ENCODE peak calls at places on chromosomes 16 and 17, in six cellular contexts. One of them, this sample, is unnamed. For H3K9me3, the result is how much of the 10 kb centered on the place peaks cover.

GRCh38 chr17:38702900-38703741 is 2.0 kb upstream of the MLLT6 start:
- DNase-seq in H1: no peak
- DNase-seq in HepG2: no peak
- DNase-seq in A549: no peak
- DNase-seq in esophagus muscularis mucosa: no peak
- DNase-seq in tibial nerve: no peak
- DNase-seq in this sample: peak

GRCh38 chr16:29107299-29107698 is 122.4 kb downstream of the LAT start:
- DNase-seq in H1: peak
- DNase-seq in HepG2: no peak
- DNase-seq in A549: no peak
- DNase-seq in esophagus muscularis mucosa: no peak
- DNase-seq in tibial nerve: no peak
- DNase-seq in this sample: peak

GRCh38 chr16:20747030-20747816 is 5.6 kb upstream of the THUMPD1 start:
- DNase-seq in H1: no peak
- DNase-seq in HepG2: peak
- DNase-seq in A549: no peak
- DNase-seq in esophagus muscularis mucosa: peak
- DNase-seq in tibial nerve: no peak
- DNase-seq in this sample: no peak

GRCh38 chr17:32111141-32111771 is 31.0 kb upstream of the RHOT1 start:
- DNase-seq in H1: peak
- DNase-seq in HepG2: peak
- DNase-seq in A549: no peak
- DNase-seq in esophagus muscularis mucosa: no peak
- DNase-seq in tibial nerve: peak
- DNase-seq in this sample: peak

GRCh38 chr17:65794572-65794971 is 233.1 kb upstream of the AXIN2 start:
- DNase-seq in H1: no peak
- DNase-seq in HepG2: peak
- DNase-seq in A549: peak
- DNase-seq in esophagus muscularis mucosa: no peak
- DNase-seq in tibial nerve: no peak
- DNase-seq in this sample: no peak

GRCh38 chr17:47742319-47743181 is 9.5 kb downstream of the TBX21 start:
- DNase-seq in H1: peak
- DNase-seq in HepG2: peak
- DNase-seq in A549: no peak
- DNase-seq in esophagus muscularis mucosa: no peak
- DNase-seq in tibial nerve: no peak
- DNase-seq in this sample: no peak

GRCh38 chr16:88967800-88968588 is 9.0 kb downstream of the CBFA2T3 start:
- DNase-seq in H1: no peak
- DNase-seq in HepG2: no peak
- DNase-seq in A549: no peak
- DNase-seq in esophagus muscularis mucosa: no peak
- DNase-seq in tibial nerve: no peak
- DNase-seq in this sample: peak

GRCh38 chr17:63854709-63855108 is 12.2 kb upstream of the SMARCD2 start:
- DNase-seq in H1: no peak
- DNase-seq in HepG2: peak
- DNase-seq in A549: no peak
- DNase-seq in esophagus muscularis mucosa: no peak
- DNase-seq in tibial nerve: no peak
- DNase-seq in this sample: no peak

GRCh38 chr17:8096541-8096940 is 9.0 kb upstream of the ALOX12B start:
- DNase-seq in H1: no peak
- DNase-seq in HepG2: no peak
- DNase-seq in A549: no peak
- DNase-seq in esophagus muscularis mucosa: no peak
- DNase-seq in tibial nerve: no peak
- DNase-seq in this sample: no peak

DNA sequence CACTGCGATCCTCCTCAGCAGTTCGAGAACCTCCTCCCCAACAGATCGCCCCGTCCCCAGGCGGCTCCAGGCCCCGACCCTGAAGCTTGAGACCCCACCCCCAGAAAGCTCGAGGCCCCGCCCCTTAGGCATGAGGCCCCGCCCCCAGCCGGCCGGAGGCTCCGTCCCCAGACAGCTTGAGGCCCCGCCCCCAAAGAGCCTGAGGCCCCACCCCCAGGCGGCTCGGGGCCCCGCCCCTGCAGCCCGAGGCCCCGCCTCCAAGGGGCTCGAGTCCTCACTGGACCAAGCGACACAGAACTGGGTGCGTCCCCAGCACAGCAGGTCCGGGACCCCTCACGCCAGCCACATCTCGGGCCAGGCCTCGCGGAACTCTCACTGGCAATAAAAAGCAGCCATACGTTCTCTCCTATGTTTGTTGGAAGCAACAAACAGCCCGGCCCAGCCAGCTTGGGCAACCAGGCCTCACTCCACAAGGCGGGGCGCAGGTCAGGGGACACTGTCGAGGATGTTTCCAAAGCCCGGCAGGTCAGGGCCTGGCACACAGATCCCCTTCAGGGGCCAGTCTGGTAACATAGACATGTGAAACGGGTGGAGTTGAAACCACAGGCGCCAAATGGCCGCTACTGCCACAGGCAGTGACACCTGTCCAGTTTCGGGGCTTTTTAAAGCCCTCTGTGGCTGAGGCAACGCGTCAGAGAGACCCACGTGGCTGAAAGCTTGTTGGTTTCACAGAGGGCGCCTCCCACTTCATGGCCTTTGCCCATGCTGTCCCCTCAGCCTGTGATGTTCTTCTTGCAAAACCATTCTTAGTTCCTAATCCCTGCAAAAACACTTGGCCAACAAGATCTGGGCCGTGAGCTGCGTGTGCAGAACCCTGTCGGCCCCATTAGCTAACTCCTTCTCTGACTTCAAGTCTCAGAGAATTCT is 224.2 kb downstream of the PARN start:
- DNase-seq in H1: peak
- DNase-seq in HepG2: peak
- DNase-seq in A549: no peak
- DNase-seq in esophagus muscularis mucosa: no peak
- DNase-seq in tibial nerve: no peak
- DNase-seq in this sample: peak
- TF ChIP-seq EP300 in H1: no peak
- TF ChIP-seq EP300 in HepG2: no peak
- TF ChIP-seq EP300 in A549: no peak
- TF ChIP-seq EP300 in esophagus muscularis mucosa: no peak
- TF ChIP-seq EP300 in tibial nerve: no peak
- TF ChIP-seq EP300 in this sample: no peak

GRCh38 chr16:67454852-67455251 is 23.9 kb downstream of the HSD11B2 start:
- DNase-seq in H1: no peak
- DNase-seq in HepG2: no peak
- DNase-seq in A549: no peak
- DNase-seq in esophagus muscularis mucosa: no peak
- DNase-seq in tibial nerve: no peak
- DNase-seq in this sample: no peak
- H3K9me3 ChIP-seq in H1: under half
- H3K9me3 ChIP-seq in HepG2: under half
- H3K9me3 ChIP-seq in A549: under half
- H3K9me3 ChIP-seq in esophagus muscularis mucosa: under half
- H3K9me3 ChIP-seq in tibial nerve: under half
- H3K9me3 ChIP-seq in this sample: under half

GRCh38 chr17:79924639-79924976 is 85.4 kb upstream of the CBX4 start:
- DNase-seq in H1: no peak
- DNase-seq in HepG2: no peak
- DNase-seq in A549: no peak
- DNase-seq in esophagus muscularis mucosa: no peak
- DNase-seq in tibial nerve: no peak
- DNase-seq in this sample: no peak
- TF ChIP-seq CTCF in H1: no peak
- TF ChIP-seq CTCF in HepG2: no peak
- TF ChIP-seq CTCF in A549: no peak
- TF ChIP-seq CTCF in esophagus muscularis mucosa: no peak
- TF ChIP-seq CTCF in tibial nerve: no peak
- TF ChIP-seq CTCF in this sample: no peak

GRCh38 chr16:31061126-31061812 is 12.8 kb downstream of the ZNF668 start:
- DNase-seq in H1: no peak
- DNase-seq in HepG2: no peak
- DNase-seq in A549: no peak
- DNase-seq in esophagus muscularis mucosa: no peak
- DNase-seq in tibial nerve: no peak
- DNase-seq in this sample: no peak

GRCh38 chr16:31063843-31064611 is 10.0 kb downstream of the ZNF668 start:
- DNase-seq in H1: no peak
- DNase-seq in HepG2: no peak
- DNase-seq in A549: no peak
- DNase-seq in esophagus muscularis mucosa: no peak
- DNase-seq in tibial nerve: no peak
- DNase-seq in this sample: no peak

GRCh38 chr16:31063495-31063842 is 10.6 kb downstream of the ZNF668 start:
- DNase-seq in H1: no peak
- DNase-seq in HepG2: no peak
- DNase-seq in A549: no peak
- DNase-seq in esophagus muscularis mucosa: no peak
- DNase-seq in tibial nerve: no peak
- DNase-seq in this sample: no peak

GRCh38 chr16:31064882-31065461 is 9.1 kb downstream of the ZNF668 start:
- DNase-seq in H1: no peak
- DNase-seq in HepG2: no peak
- DNase-seq in A549: peak
- DNase-seq in esophagus muscularis mucosa: no peak
- DNase-seq in tibial nerve: peak
- DNase-seq in this sample: no peak

DNA sequence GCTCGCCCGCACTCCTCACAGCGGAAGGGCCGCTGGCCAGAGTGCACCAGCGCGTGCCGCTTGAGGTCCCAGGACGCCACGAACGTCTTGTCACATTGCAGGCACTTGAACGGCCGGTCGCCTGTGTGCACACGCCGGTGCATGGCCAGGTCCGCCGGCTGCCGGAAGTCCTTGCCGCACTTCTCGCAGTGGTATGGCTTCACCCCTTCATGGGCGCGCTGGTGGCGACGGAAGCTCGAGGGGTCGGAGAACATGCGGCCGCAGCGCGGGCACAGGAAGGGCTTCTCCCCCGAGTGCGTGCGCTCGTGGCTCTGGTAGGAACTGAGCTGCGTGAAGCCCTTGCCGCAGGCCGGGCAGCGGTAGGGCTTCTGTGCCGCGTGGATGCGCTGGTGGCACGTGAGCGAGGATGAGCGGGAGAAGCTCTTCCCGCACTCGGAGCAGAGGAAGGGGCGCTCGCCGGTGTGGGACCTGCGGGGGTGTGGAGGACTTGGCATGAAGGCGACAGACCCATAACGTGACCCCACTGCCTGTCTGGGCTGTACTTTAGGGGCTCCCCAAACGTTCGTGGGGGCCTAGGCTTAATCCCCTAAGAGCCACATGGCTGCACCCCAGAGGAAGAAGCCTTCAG is 12.1 kb downstream of the ZNF668 start:
- DNase-seq in H1: no peak
- DNase-seq in HepG2: no peak
- DNase-seq in A549: no peak
- DNase-seq in esophagus muscularis mucosa: no peak
- DNase-seq in tibial nerve: no peak
- DNase-seq in this sample: no peak
- TF ChIP-seq EP300 in H1: no peak
- TF ChIP-seq EP300 in HepG2: no peak
- TF ChIP-seq EP300 in A549: no peak
- TF ChIP-seq EP300 in esophagus muscularis mucosa: no peak
- TF ChIP-seq EP300 in tibial nerve: no peak
- TF ChIP-seq EP300 in this sample: no peak

This sample was measured in transverse colon.